ENCODE peak calls at places on chromosomes 13 and 19, in ten cellular contexts. U, E, C, G, K, W, B, M, Z and Q are unnamed samples.

GRCh38 chr19:33580645-33581037 is 41.1 kb upstream of the CHST8 start:
- DNase-seq in U (no peak), E (no peak), C (no peak), G (no peak), K (no peak), W (no peak), B (no peak), M (no peak), Z (no peak), Q (no peak)

GRCh38 chr19:5563941-5564612 is 3.7 kb downstream of the TINCR start:
- DNase-seq in U (no peak), E (peak), C (no peak), G (no peak), K (no peak), W (no peak), B (peak), M (peak), Z (no peak), Q (no peak)

GRCh38 chr13:59111711-59112110 is 1052.0 kb downstream of the DIAPH3 start:
- DNase-seq in U (no peak), E (peak), C (no peak), G (peak), K (peak), W (no peak), B (no peak), M (peak), Z (no peak), Q (no peak)

GRCh38 chr19:3798137-3798536 is 12.0 kb upstream of the MATK start:
- DNase-seq in U (no peak), E (no peak), C (no peak), G (no peak), K (no peak), W (no peak), B (no peak), M (no peak), Z (no peak), Q (no peak)

GRCh38 chr13:37486171-37486661 is 112.4 kb downstream of the POSTN start:
- DNase-seq in U (no peak), E (peak), C (no peak), G (peak), K (no peak), W (no peak), B (no peak), M (no peak), Z (no peak), Q (no peak)

GRCh38 chr13:30934381-30934780 is 1.9 kb downstream of the TEX26 start:
- DNase-seq in U (peak), E (no peak), C (no peak), G (no peak), K (no peak), W (no peak), B (no peak), M (peak), Z (no peak), Q (no peak)

GRCh38 chr13:51137250-51137649 is 26.2 kb upstream of the C13orf42 start:
- DNase-seq in U (no peak), E (no peak), C (no peak), G (no peak), K (no peak), W (no peak), B (no peak), M (no peak), Z (no peak), Q (no peak)

GRCh38 chr19:49614096-49614857 is 23.3 kb downstream of the PRR12 start:
- DNase-seq in U (peak), E (peak), C (no peak), G (peak), K (peak), W (no peak), B (no peak), M (peak), Z (no peak), Q (no peak)

GRCh38 chr13:45196091-45196490 is 4.8 kb downstream of the KCTD4 start:
- DNase-seq in U (no peak), E (peak), C (no peak), G (peak), K (no peak), W (no peak), B (no peak), M (no peak), Z (no peak), Q (no peak)

GRCh38 chr13:75458696-75459422 is 23.1 kb downstream of the TBC1D4 start:
- DNase-seq in U (peak), E (peak), C (no peak), G (no peak), K (no peak), W (no peak), B (no peak), M (no peak), Z (no peak), Q (no peak)

GRCh38 chr13:97222934-97223710 is 989 bp downstream of the MBNL2 start:
- DNase-seq in U (no peak), E (no peak), C (no peak), G (peak), K (no peak), W (no peak), B (no peak), M (no peak), Z (no peak), Q (peak)
- H3K4me3 ChIP-seq in U (no peak), E (peak), C (peak), G (peak), K (peak), W (peak), B (peak), M (peak), Z (peak), Q (peak)

GRCh38 chr19:46481187-46481586 is 9.8 kb upstream of the PNMA8A start:
- DNase-seq in U (no peak), E (peak), C (no peak), G (peak), K (peak), W (no peak), B (no peak), M (peak), Z (peak), Q (no peak)

GRCh38 chr19:46482645-46483044 is 11.3 kb upstream of the PNMA8A start:
- DNase-seq in U (no peak), E (peak), C (no peak), G (peak), K (peak), W (no peak), B (no peak), M (peak), Z (no peak), Q (no peak)

GRCh38 chr19:46478356-46478986 is 7.1 kb upstream of the PNMA8A start:
- DNase-seq in U (peak), E (peak), C (no peak), G (peak), K (peak), W (peak), B (no peak), M (peak), Z (no peak), Q (no peak)

GRCh38 chr19:46480409-46480808 is 9.0 kb upstream of the PNMA8A start:
- DNase-seq in U (no peak), E (peak), C (no peak), G (peak), K (peak), W (no peak), B (peak), M (peak), Z (peak), Q (no peak)

DNA sequence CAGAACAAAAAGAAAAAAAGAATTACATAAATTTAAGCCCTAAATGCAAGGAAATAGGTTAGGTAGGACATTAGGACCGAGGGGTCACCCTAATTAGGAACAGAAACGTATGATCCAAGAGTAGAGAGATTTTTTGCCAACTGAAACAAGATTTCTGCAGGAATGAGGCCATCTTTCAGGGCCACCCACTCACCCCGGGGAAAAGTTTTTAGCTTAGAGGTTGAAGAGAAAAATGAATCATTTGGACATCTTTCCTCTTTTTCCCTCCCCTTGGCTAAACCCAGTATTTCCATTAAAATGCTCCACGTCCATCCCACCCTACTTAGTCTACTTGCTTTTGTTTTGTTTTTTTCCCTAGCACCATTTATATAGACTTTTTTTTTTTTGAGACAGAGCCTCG is 10.6 kb upstream of the PNMA8A start:
- DNase-seq in U (no peak), E (peak), C (peak), G (peak), K (peak), W (no peak), B (no peak), M (peak), Z (peak), Q (no peak)
- H3K4me3 ChIP-seq in U (no peak), E (no peak), C (no peak), G (no peak), K (no peak), W (no peak), B (no peak), M (no peak), Z (no peak), Q (no peak)

GRCh38 chr13:91652389-91652788 is 254.0 kb downstream of the GPC5 start:
- DNase-seq in U (no peak), E (no peak), C (no peak), G (no peak), K (no peak), W (no peak), B (no peak), M (peak), Z (no peak), Q (no peak)

GRCh38 chr13:91643394-91643793 is 245.0 kb downstream of the GPC5 start:
- DNase-seq in U (no peak), E (no peak), C (no peak), G (no peak), K (no peak), W (no peak), B (no peak), M (no peak), Z (no peak), Q (no peak)

DNA sequence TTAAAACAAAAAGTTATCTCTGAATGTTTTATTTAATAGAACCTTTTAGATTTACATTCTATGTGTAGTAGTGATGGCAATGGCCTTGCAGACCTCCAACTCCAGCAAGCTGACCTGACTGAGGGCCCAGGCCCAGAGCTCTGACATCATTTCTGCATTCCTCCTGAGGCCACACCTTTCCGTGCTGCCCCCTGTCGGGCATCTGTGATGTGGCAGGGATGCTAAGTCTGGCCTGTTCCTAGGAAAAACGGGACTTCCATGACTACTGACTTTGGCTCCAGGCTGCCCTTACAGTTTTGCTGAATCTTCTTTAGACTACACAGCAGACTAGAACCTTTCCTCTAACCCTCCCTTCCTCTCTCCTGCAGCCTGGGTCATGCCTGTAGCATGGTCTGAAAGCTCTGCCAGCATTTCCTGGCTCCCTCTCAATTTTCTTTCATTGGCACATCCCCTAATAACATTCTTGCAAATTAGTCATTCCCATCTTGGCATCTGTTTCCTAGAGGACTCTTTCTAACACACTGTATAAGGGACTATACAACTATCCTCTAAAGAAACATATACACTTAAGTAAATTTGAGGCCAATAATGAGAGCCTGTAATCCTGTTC is 249.0 kb downstream of the GPC5 start:
- DNase-seq in U (peak), E (peak), C (no peak), G (peak), K (peak), W (no peak), B (peak), M (peak), Z (no peak), Q (peak)
- H3K4me3 ChIP-seq in U (no peak), E (no peak), C (no peak), G (no peak), K (no peak), W (no peak), B (no peak), M (no peak), Z (no peak), Q (no peak)

DNA sequence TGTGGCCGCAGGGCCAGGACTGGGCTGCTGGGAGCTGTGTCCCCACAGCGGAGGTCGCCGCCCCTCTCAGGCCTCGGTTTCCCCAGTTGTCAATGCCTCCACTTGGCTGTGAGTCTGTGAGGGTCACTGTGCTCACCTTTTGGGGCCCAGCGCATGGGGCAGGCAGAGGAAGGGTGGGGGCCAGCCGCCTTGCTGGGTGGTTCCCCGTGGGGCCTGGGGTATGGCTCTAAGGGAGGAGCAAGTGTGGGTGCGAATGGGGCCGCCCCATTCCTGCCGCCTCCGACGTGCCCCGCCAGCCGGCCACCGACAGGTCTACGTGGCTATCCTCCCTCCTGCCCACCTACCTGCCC is 803 bp upstream of the FGF22 start:
- DNase-seq in U (no peak), E (no peak), C (no peak), G (no peak), K (no peak), W (no peak), B (no peak), M (no peak), Z (peak), Q (no peak)
- H3K4me3 ChIP-seq in U (no peak), E (no peak), C (peak), G (peak), K (no peak), W (peak), B (no peak), M (peak), Z (peak), Q (no peak)

GRCh38 chr19:44451687-44452086 is 3.4 kb upstream of the ZNF229 start:
- DNase-seq in U (no peak), E (no peak), C (no peak), G (no peak), K (no peak), W (no peak), B (no peak), M (no peak), Z (no peak), Q (no peak)

GRCh38 chr19:44452367-44452766 is 4.1 kb upstream of the ZNF229 start:
- DNase-seq in U (no peak), E (no peak), C (no peak), G (no peak), K (no peak), W (no peak), B (no peak), M (no peak), Z (no peak), Q (no peak)

DNA sequence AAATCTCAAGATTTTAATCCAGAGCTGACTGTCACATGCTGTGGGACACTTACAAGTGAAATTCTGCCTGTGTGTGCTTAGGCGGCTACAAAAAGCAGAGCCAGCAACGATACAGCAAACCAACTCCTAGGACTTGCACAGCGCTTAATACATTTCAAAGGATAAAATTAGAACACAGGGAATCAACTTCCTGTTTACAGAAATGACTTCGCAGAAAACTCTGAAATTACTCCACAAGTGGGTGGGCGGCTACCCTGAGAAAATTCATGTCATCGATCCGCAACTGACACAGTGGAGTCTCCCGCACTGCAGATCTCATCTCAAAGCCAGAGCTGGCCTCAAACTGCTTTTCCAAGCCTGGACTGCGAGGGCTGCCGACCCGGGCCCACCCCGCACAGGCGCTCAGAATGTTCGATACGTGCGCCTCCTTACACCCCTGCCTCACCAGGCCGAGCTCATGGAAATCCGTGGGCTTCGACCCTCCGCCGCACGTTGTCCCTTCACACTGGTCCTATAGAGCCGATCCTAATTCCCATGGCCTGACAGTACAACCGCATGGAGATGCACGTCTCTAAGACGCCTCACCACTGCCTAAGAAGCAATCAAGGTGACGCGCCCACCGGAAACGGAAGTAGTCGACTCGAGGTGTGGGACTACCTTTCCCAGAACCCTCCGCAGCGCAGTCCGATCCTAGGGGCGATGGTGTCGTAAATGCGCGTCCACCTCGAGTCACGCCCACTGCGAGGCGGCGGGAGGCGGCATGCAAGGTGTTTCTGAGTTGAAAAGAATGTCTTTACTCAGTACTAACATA is at the start of gene ZNF229:
- DNase-seq in U (no peak), E (peak), C (peak), G (peak), K (peak), W (peak), B (peak), M (peak), Z (peak), Q (peak)
- H3K4me3 ChIP-seq in U (no peak), E (peak), C (peak), G (peak), K (peak), W (peak), B (peak), M (peak), Z (peak), Q (peak)

GRCh38 chr19:41518141-41518540 is 57.8 kb upstream of the CEACAM21 start:
- DNase-seq in U (no peak), E (no peak), C (no peak), G (no peak), K (no peak), W (no peak), B (no peak), M (no peak), Z (no peak), Q (no peak)

GRCh38 chr19:41527079-41527478 is 48.9 kb upstream of the CEACAM21 start:
- DNase-seq in U (no peak), E (no peak), C (no peak), G (no peak), K (no peak), W (no peak), B (no peak), M (no peak), Z (no peak), Q (no peak)

GRCh38 chr19:41521860-41522555 is 54.0 kb upstream of the CEACAM21 start:
- DNase-seq in U (peak), E (no peak), C (no peak), G (no peak), K (no peak), W (no peak), B (no peak), M (no peak), Z (no peak), Q (peak)
- H3K4me3 ChIP-seq in U (no peak), E (no peak), C (peak), G (no peak), K (no peak), W (peak), B (no peak), M (no peak), Z (no peak), Q (no peak)

GRCh38 chr19:52172347-52172746 is 926 bp upstream of the ZNF836 start:
- DNase-seq in U (no peak), E (no peak), C (no peak), G (no peak), K (no peak), W (no peak), B (no peak), M (no peak), Z (no peak), Q (no peak)
- H3K4me3 ChIP-seq in U (no peak), E (no peak), C (peak), G (peak), K (no peak), W (peak), B (no peak), M (no peak), Z (no peak), Q (no peak)

GRCh38 chr19:19488875-19489690 is 26.3 kb downstream of the TSSK6 start:
- DNase-seq in U (peak), E (peak), C (peak), G (peak), K (peak), W (peak), B (peak), M (peak), Z (peak), Q (peak)

GRCh38 chr19:19492026-19492610 is 23.2 kb downstream of the TSSK6 start:
- DNase-seq in U (no peak), E (no peak), C (no peak), G (no peak), K (no peak), W (no peak), B (no peak), M (no peak), Z (no peak), Q (no peak)

GRCh38 chr19:19489804-19490204 is 25.5 kb downstream of the TSSK6 start:
- DNase-seq in U (no peak), E (no peak), C (no peak), G (no peak), K (no peak), W (no peak), B (peak), M (no peak), Z (no peak), Q (no peak)

GRCh38 chr19:19490247-19490968 is 24.9 kb downstream of the TSSK6 start:
- DNase-seq in U (peak), E (peak), C (peak), G (peak), K (peak), W (peak), B (peak), M (peak), Z (peak), Q (peak)

DNA sequence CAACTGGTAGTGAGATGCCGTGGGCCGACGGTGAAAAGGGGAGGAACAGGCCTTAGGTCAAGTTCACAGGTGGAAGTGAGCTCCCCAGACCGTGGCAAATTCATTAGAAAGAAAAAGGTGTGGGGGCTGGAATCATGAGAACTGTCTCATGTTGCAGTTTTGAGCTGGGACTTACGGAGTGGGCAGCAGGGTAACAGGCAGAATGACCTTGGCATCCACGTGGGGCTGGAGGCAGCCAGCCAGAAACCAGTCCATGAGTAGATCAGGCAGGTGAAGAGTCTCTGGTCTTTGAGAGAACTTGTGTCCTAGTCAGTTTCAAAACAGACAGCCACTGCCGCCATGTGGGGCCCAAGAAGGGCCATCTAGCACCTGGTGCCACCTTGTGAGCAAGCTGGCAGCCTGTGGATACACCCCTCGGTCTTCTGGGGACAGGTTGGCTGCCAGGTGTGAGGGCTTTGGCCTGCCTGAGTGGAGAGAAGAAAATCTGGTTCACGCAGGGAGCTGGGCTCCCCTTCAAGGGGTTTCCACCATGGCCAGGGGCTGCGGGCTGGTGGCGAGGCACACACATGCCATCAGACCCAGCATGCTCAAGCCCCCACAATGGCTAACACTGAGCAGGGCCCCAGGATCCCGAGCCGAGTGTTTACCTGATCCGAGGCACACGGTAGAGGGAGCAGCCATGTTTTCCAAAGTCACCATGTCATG is 23.9 kb downstream of the TSSK6 start:
- DNase-seq in U (peak), E (no peak), C (no peak), G (no peak), K (no peak), W (no peak), B (no peak), M (no peak), Z (no peak), Q (no peak)
- H3K4me3 ChIP-seq in U (no peak), E (no peak), C (no peak), G (no peak), K (no peak), W (no peak), B (no peak), M (no peak), Z (no peak), Q (no peak)